ENCODE peak calls at places on chromosomes 12 and 14, in nine cellular contexts. C is AG08395; Z is foreskin fibroblast; K is adipocyte; Y is brain microvascular endothelial cell; A is T-cell; P is frontal cortex; J is sciatic nerve; I is naive thymus-derived CD4-positive, alpha-beta T cell. G is an unnamed sample.

GRCh38 chr12:67578976-67579661 is 69.4 kb upstream of the DYRK2 start:
- DNase-seq in Y (no peak), I (peak), C (peak), A (no peak), P (no peak), J (no peak), Z (no peak), K (no peak), G (no peak)

GRCh38 chr14:61712137-61712536 is 16.8 kb downstream of the HIF1A start:
- DNase-seq in A (no peak), J (no peak), P (no peak), I (no peak), C (no peak), Y (no peak), K (no peak), Z (no peak), G (no peak)

GRCh38 chr14:69719501-69719951 is 47.4 kb upstream of the SRSF5 start:
- DNase-seq in C (peak), Y (peak), A (no peak), J (no peak), P (no peak), I (no peak), K (peak), Z (peak), G (no peak)

GRCh38 chr12:39905152-39905551 is 200.7 kb downstream of the SLC2A13 start:
- DNase-seq in K (peak), P (no peak), J (peak), Z (peak), Y (no peak), A (no peak), I (no peak), C (peak), G (no peak)

GRCh38 chr14:96053600-96054381 is 14.6 kb downstream of the C14orf132 start:
- DNase-seq in I (no peak), Z (peak), A (no peak), P (peak), K (peak), C (peak), J (no peak), Y (peak), G (no peak)

GRCh38 chr14:73759183-73759713 is 45.1 kb upstream of the PNMA1 start:
- DNase-seq in J (peak), K (peak), I (peak), Y (no peak), P (peak), C (peak), A (peak), Z (peak), G (peak)

GRCh38 chr12:101839324-101840283 is 8.8 kb upstream of the GNPTAB start:
- DNase-seq in Z (peak), A (peak), Y (peak), C (peak), P (peak), K (peak), J (peak), I (peak), G (peak)

GRCh38 chr14:104450811-104451401 is 128.7 kb upstream of the C14orf180 start:
- DNase-seq in J (peak), I (no peak), P (no peak), Z (no peak), A (no peak), K (no peak), Y (no peak), C (no peak), G (no peak)

GRCh38 chr14:61386173-61386772 is 64.9 kb downstream of the PRKCH start:
- DNase-seq in Y (no peak), P (no peak), I (no peak), C (no peak), K (no peak), J (no peak), A (no peak), Z (no peak), G (no peak)

GRCh38 chr14:85401396-85401795 is 128.5 kb upstream of the FLRT2 start:
- DNase-seq in Y (no peak), C (no peak), I (no peak), A (no peak), J (no peak), P (no peak), Z (no peak), K (peak), G (no peak)

GRCh38 chr14:40096968-40097367 is 664.7 kb upstream of the FBXO33 start:
- DNase-seq in P (no peak), I (no peak), J (no peak), K (no peak), A (no peak), C (no peak), Z (no peak), Y (no peak), G (no peak)

G was measured in OCI-LY7.